ENCODE peak calls at places on chromosomes 6 and 20, in five cellular contexts. G is upper lobe of right lung; O is aorta; E is activated naive CD8-positive, alpha-beta T cell treated with anti-CD3 and anti-CD28 coated beads, Interleukin-2, amount 50 U/mL, for 24 hours; C is left cardiac atrium. X is an unnamed sample.

GRCh38 chr6:131683479-131683878 is 17.7 kb downstream of the OR2A4 start:
- ATAC-seq in G (no peak), O (no peak), E (peak), C (no peak), X (peak)

GRCh38 chr6:144581807-144582537 is 296.8 kb downstream of the UTRN start:
- ATAC-seq in G (peak), O (no peak), E (no peak), C (peak), X (no peak)

GRCh38 chr6:79421707-79422484 is 115.3 kb downstream of the LCA5 start:
- ATAC-seq in G (no peak), O (no peak), E (no peak), C (peak), X (no peak)

GRCh38 chr20:8144282-8145245 is 12.5 kb downstream of the PLCB1 start:
- ATAC-seq in G (no peak), O (no peak), E (peak), C (peak), X (no peak)

GRCh38 chr6:1947922-1948321 is 297.5 kb downstream of the GMDS start:
- ATAC-seq in G (no peak), O (no peak), E (no peak), C (no peak), X (no peak)

GRCh38 chr6:7267521-7268091 is 45.4 kb downstream of the SSR1 start:
- ATAC-seq in G (peak), O (peak), E (peak), C (peak), X (no peak)

GRCh38 chr20:25319241-25320034 is 71.2 kb downstream of the ABHD12 start:
- ATAC-seq in G (no peak), O (no peak), E (no peak), C (peak), X (peak)

GRCh38 chr6:132751828-132752227 is 5.9 kb downstream of the VNN2 start:
- ATAC-seq in G (no peak), O (no peak), E (no peak), C (no peak), X (no peak)

GRCh38 chr6:18161437-18161836 is 6.2 kb downstream of the KDM1B start:
- ATAC-seq in G (peak), O (no peak), E (no peak), C (no peak), X (no peak)

GRCh38 chr20:37343212-37343993 is 2.5 kb upstream of the SRC start:
- ATAC-seq in G (peak), O (no peak), E (no peak), C (no peak), X (no peak)

GRCh38 chr20:55792049-55792448 is 213.3 kb downstream of the CBLN4 start:
- ATAC-seq in G (no peak), O (no peak), E (no peak), C (no peak), X (no peak)

GRCh38 chr6:42118162-42119001 is 24.0 kb downstream of the C6orf132 start:
- ATAC-seq in G (peak), O (peak), E (no peak), C (peak), X (no peak)

GRCh38 chr6:144278659-144279314 is 6.3 kb upstream of the UTRN start:
- ATAC-seq in G (no peak), O (no peak), E (no peak), C (no peak), X (no peak)

GRCh38 chr6:18656506-18656905 is 269.4 kb downstream of the RNF144B start:
- ATAC-seq in G (no peak), O (no peak), E (no peak), C (no peak), X (no peak)

GRCh38 chr6:133057352-133057751 is 183.8 kb upstream of the EYA4 start:
- ATAC-seq in G (no peak), O (no peak), E (no peak), C (no peak), X (no peak)

GRCh38 chr6:110566346-110567125 is 90.1 kb upstream of the SLC22A16 start:
- ATAC-seq in G (no peak), O (no peak), E (no peak), C (peak), X (no peak)